ENCODE peak calls at places on chromosome 1, in nine cellular contexts. T is sciatic nerve, B is GM23248, K is cardiac muscle cell, O is A172, D is lower leg skin, E is NB4, U is left colon, Q is WTC11. S is an unnamed sample.

GRCh38 chr1:36996106-36996505 is 38.2 kb downstream of the GRIK3 start:
- DNase-seq in T (no peak), B (no peak), K (no peak), O (no peak), D (no peak), E (no peak), U (no peak), Q (no peak), S (no peak)

GRCh38 chr1:48221657-48222056 is 859 bp upstream of the SLC5A9 start:
- DNase-seq in T (no peak), B (no peak), K (no peak), O (no peak), D (no peak), E (no peak), U (no peak), Q (no peak), S (no peak)

GRCh38 chr1:165648919-165649572 is 18.0 kb downstream of the MGST3 start:
- DNase-seq in T (no peak), B (no peak), K (no peak), O (no peak), D (no peak), E (no peak), U (no peak), Q (no peak), S (no peak)

GRCh38 chr1:117060441-117061317 is 553 bp downstream of the TTF2 start:
- DNase-seq in T (no peak), B (peak; percentile 62), K (no peak), O (peak; percentile 44), D (peak; percentile 30), E (peak; percentile 53), U (peak; percentile 44), Q (no peak), S (no peak)

GRCh38 chr1:22888320-22889075 is 84.2 kb downstream of the LACTBL1 start:
- DNase-seq in T (no peak), B (peak; percentile 46), K (no peak), O (peak; percentile 16), D (no peak), E (no peak), U (no peak), Q (no peak), S (no peak)

GRCh38 chr1:15932612-15933011 is 43.3 kb downstream of the ZBTB17 start:
- DNase-seq in T (no peak), B (no peak), K (no peak), O (no peak), D (no peak), E (no peak), U (no peak), Q (no peak), S (peak; percentile 44)

GRCh38 chr1:1346501-1346890 is 2.7 kb downstream of the DVL1 start:
- DNase-seq in T (no peak), B (no peak), K (no peak), O (no peak), D (no peak), E (no peak), U (no peak), Q (no peak), S (no peak)

GRCh38 chr1:32208891-32209309 is at the start of gene DCDC2B:
- DNase-seq in T (no peak), B (peak; percentile 29), K (no peak), O (peak; percentile 37), D (peak; percentile 33), E (no peak), U (peak; percentile 92), Q (no peak), S (no peak)

GRCh38 chr1:29364101-29364678 is 127.9 kb downstream of the PTPRU start:
- DNase-seq in T (peak; percentile 39), B (no peak), K (no peak), O (no peak), D (no peak), E (no peak), U (no peak), Q (no peak), S (no peak)

S was measured in upper lobe of right lung.